ENCODE peak calls at places on chromosomes 11 and 22, in ten cellular contexts. One of them, this sample, is unnamed.

GRCh38 chr11:91220476-91221202 is 997.8 kb upstream of the CHORDC1 start:
- DNase-seq in CD4-positive, alpha-beta T cell: no peak
- DNase-seq in PC-9: no peak
- DNase-seq in AG04450: no peak
- DNase-seq in kidney: no peak
- DNase-seq in psoas muscle: no peak
- DNase-seq in mammary epithelial cell: peak
- DNase-seq in left ventricle myocardium inferior: no peak
- DNase-seq in stomach: no peak
- DNase-seq in RWPE2: no peak
- DNase-seq in this sample: no peak

GRCh38 chr11:16739326-16739875 is 954 bp downstream of the C11orf58 start:
- DNase-seq in CD4-positive, alpha-beta T cell: peak
- DNase-seq in PC-9: no peak
- DNase-seq in AG04450: no peak
- DNase-seq in kidney: no peak
- DNase-seq in psoas muscle: no peak
- DNase-seq in mammary epithelial cell: peak
- DNase-seq in left ventricle myocardium inferior: no peak
- DNase-seq in stomach: no peak
- DNase-seq in RWPE2: no peak
- DNase-seq in this sample: no peak

GRCh38 chr11:92826136-92826535 is 143.3 kb upstream of the MTNR1B start:
- DNase-seq in CD4-positive, alpha-beta T cell: no peak
- DNase-seq in PC-9: peak
- DNase-seq in AG04450: no peak
- DNase-seq in kidney: no peak
- DNase-seq in psoas muscle: no peak
- DNase-seq in mammary epithelial cell: peak
- DNase-seq in left ventricle myocardium inferior: no peak
- DNase-seq in stomach: no peak
- DNase-seq in RWPE2: no peak
- DNase-seq in this sample: no peak

GRCh38 chr11:83115551-83115950 is 41.4 kb upstream of the PCF11 start:
- DNase-seq in CD4-positive, alpha-beta T cell: no peak
- DNase-seq in PC-9: no peak
- DNase-seq in AG04450: no peak
- DNase-seq in kidney: no peak
- DNase-seq in psoas muscle: no peak
- DNase-seq in mammary epithelial cell: no peak
- DNase-seq in left ventricle myocardium inferior: no peak
- DNase-seq in stomach: no peak
- DNase-seq in RWPE2: no peak
- DNase-seq in this sample: no peak

GRCh38 chr11:78884761-78885160 is 310.1 kb upstream of the NARS2 start:
- DNase-seq in CD4-positive, alpha-beta T cell: no peak
- DNase-seq in PC-9: no peak
- DNase-seq in AG04450: no peak
- DNase-seq in kidney: no peak
- DNase-seq in psoas muscle: no peak
- DNase-seq in mammary epithelial cell: no peak
- DNase-seq in left ventricle myocardium inferior: no peak
- DNase-seq in stomach: no peak
- DNase-seq in RWPE2: no peak
- DNase-seq in this sample: no peak

GRCh38 chr22:45200230-45200629 is 36.5 kb downstream of the NUP50 start:
- DNase-seq in CD4-positive, alpha-beta T cell: no peak
- DNase-seq in PC-9: no peak
- DNase-seq in AG04450: no peak
- DNase-seq in kidney: no peak
- DNase-seq in psoas muscle: no peak
- DNase-seq in mammary epithelial cell: no peak
- DNase-seq in left ventricle myocardium inferior: no peak
- DNase-seq in stomach: no peak
- DNase-seq in RWPE2: no peak
- DNase-seq in this sample: no peak

GRCh38 chr22:25754527-25755202 is 12.7 kb downstream of the MYO18B start:
- DNase-seq in CD4-positive, alpha-beta T cell: no peak
- DNase-seq in PC-9: no peak
- DNase-seq in AG04450: peak
- DNase-seq in kidney: no peak
- DNase-seq in psoas muscle: peak
- DNase-seq in mammary epithelial cell: no peak
- DNase-seq in left ventricle myocardium inferior: peak
- DNase-seq in stomach: no peak
- DNase-seq in RWPE2: no peak
- DNase-seq in this sample: no peak

GRCh38 chr11:17979770-17980371 is 33.0 kb downstream of the SERGEF start:
- DNase-seq in CD4-positive, alpha-beta T cell: peak
- DNase-seq in PC-9: no peak
- DNase-seq in AG04450: no peak
- DNase-seq in kidney: no peak
- DNase-seq in psoas muscle: no peak
- DNase-seq in mammary epithelial cell: no peak
- DNase-seq in left ventricle myocardium inferior: no peak
- DNase-seq in stomach: peak
- DNase-seq in RWPE2: no peak
- DNase-seq in this sample: no peak

GRCh38 chr11:7673724-7674434 is 579 bp upstream of the CYB5R2 start:
- DNase-seq in CD4-positive, alpha-beta T cell: no peak
- DNase-seq in PC-9: no peak
- DNase-seq in AG04450: no peak
- DNase-seq in kidney: peak
- DNase-seq in psoas muscle: peak
- DNase-seq in mammary epithelial cell: no peak
- DNase-seq in left ventricle myocardium inferior: no peak
- DNase-seq in stomach: peak
- DNase-seq in RWPE2: no peak
- DNase-seq in this sample: no peak

GRCh38 chr11:70132641-70133040 is 54.5 kb downstream of the ANO1 start:
- DNase-seq in CD4-positive, alpha-beta T cell: no peak
- DNase-seq in PC-9: no peak
- DNase-seq in AG04450: no peak
- DNase-seq in kidney: no peak
- DNase-seq in psoas muscle: no peak
- DNase-seq in mammary epithelial cell: no peak
- DNase-seq in left ventricle myocardium inferior: no peak
- DNase-seq in stomach: no peak
- DNase-seq in RWPE2: no peak
- DNase-seq in this sample: no peak

GRCh38 chr11:122933434-122933833 is 48.2 kb downstream of the BSX start:
- DNase-seq in CD4-positive, alpha-beta T cell: no peak
- DNase-seq in PC-9: no peak
- DNase-seq in AG04450: no peak
- DNase-seq in kidney: no peak
- DNase-seq in psoas muscle: no peak
- DNase-seq in mammary epithelial cell: no peak
- DNase-seq in left ventricle myocardium inferior: no peak
- DNase-seq in stomach: no peak
- DNase-seq in RWPE2: no peak
- DNase-seq in this sample: no peak

GRCh38 chr11:2586091-2586792 is 113.6 kb downstream of the KCNQ1OT1 start:
- DNase-seq in CD4-positive, alpha-beta T cell: no peak
- DNase-seq in PC-9: no peak
- DNase-seq in AG04450: no peak
- DNase-seq in kidney: peak
- DNase-seq in psoas muscle: peak
- DNase-seq in mammary epithelial cell: no peak
- DNase-seq in left ventricle myocardium inferior: peak
- DNase-seq in stomach: peak
- DNase-seq in RWPE2: no peak
- DNase-seq in this sample: no peak

GRCh38 chr22:27387561-27387960 is 414.0 kb downstream of the MN1 start:
- DNase-seq in CD4-positive, alpha-beta T cell: no peak
- DNase-seq in PC-9: no peak
- DNase-seq in AG04450: no peak
- DNase-seq in kidney: no peak
- DNase-seq in psoas muscle: no peak
- DNase-seq in mammary epithelial cell: no peak
- DNase-seq in left ventricle myocardium inferior: no peak
- DNase-seq in stomach: no peak
- DNase-seq in RWPE2: no peak
- DNase-seq in this sample: no peak

GRCh38 chr11:34706709-34707461 is 86.0 kb downstream of the EHF start:
- DNase-seq in CD4-positive, alpha-beta T cell: no peak
- DNase-seq in PC-9: peak
- DNase-seq in AG04450: no peak
- DNase-seq in kidney: no peak
- DNase-seq in psoas muscle: no peak
- DNase-seq in mammary epithelial cell: peak
- DNase-seq in left ventricle myocardium inferior: no peak
- DNase-seq in stomach: no peak
- DNase-seq in RWPE2: no peak
- DNase-seq in this sample: no peak

DNA sequence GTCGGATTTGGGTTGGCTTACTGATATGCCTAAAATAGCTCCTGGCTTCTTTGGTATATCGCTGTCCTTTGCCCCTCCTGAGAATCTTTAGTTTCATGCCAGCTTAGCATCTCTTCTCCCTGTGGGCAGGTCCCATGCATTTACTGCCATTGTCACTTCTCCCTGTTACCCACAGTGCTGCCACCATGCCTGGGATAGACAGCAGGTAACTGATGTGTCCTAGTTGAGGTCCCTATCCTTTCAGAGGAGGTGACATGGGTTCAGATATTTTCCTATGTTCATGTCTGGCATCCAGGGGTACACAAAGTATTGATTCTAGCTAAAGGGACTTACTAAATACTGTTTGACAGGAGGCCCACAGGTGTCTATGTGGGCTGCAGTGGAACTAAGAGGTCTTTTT is 8.3 kb downstream of the TIMP3 start:
- DNase-seq in CD4-positive, alpha-beta T cell: no peak
- DNase-seq in PC-9: no peak
- DNase-seq in AG04450: no peak
- DNase-seq in kidney: no peak
- DNase-seq in psoas muscle: no peak
- DNase-seq in mammary epithelial cell: no peak
- DNase-seq in left ventricle myocardium inferior: no peak
- DNase-seq in stomach: no peak
- DNase-seq in RWPE2: no peak
- DNase-seq in this sample: no peak
- H3K27ac ChIP-seq in CD4-positive, alpha-beta T cell: no peak
- H3K27ac ChIP-seq in PC-9: peak
- H3K27ac ChIP-seq in AG04450: no peak
- H3K27ac ChIP-seq in kidney: no peak
- H3K27ac ChIP-seq in psoas muscle: peak
- H3K27ac ChIP-seq in mammary epithelial cell: no peak
- H3K27ac ChIP-seq in left ventricle myocardium inferior: peak
- H3K27ac ChIP-seq in stomach: peak
- H3K27ac ChIP-seq in RWPE2: peak
- H3K27ac ChIP-seq in this sample: no peak

GRCh38 chr11:96390403-96390830 is 604 bp downstream of the JRKL start:
- DNase-seq in CD4-positive, alpha-beta T cell: no peak
- DNase-seq in PC-9: no peak
- DNase-seq in AG04450: no peak
- DNase-seq in kidney: no peak
- DNase-seq in psoas muscle: no peak
- DNase-seq in mammary epithelial cell: no peak
- DNase-seq in left ventricle myocardium inferior: no peak
- DNase-seq in stomach: no peak
- DNase-seq in RWPE2: no peak
- DNase-seq in this sample: no peak
- H3K27ac ChIP-seq in CD4-positive, alpha-beta T cell: peak
- H3K27ac ChIP-seq in PC-9: peak
- H3K27ac ChIP-seq in AG04450: peak
- H3K27ac ChIP-seq in kidney: peak
- H3K27ac ChIP-seq in psoas muscle: peak
- H3K27ac ChIP-seq in mammary epithelial cell: peak
- H3K27ac ChIP-seq in left ventricle myocardium inferior: peak
- H3K27ac ChIP-seq in stomach: peak
- H3K27ac ChIP-seq in RWPE2: peak
- H3K27ac ChIP-seq in this sample: no peak

GRCh38 chr11:119048644-119049043 is 8.4 kb downstream of the HYOU1 start:
- DNase-seq in CD4-positive, alpha-beta T cell: no peak
- DNase-seq in PC-9: no peak
- DNase-seq in AG04450: no peak
- DNase-seq in kidney: no peak
- DNase-seq in psoas muscle: no peak
- DNase-seq in mammary epithelial cell: no peak
- DNase-seq in left ventricle myocardium inferior: no peak
- DNase-seq in stomach: no peak
- DNase-seq in RWPE2: no peak
- DNase-seq in this sample: no peak

GRCh38 chr11:119054418-119054817 is 2.6 kb downstream of the HYOU1 start:
- DNase-seq in CD4-positive, alpha-beta T cell: no peak
- DNase-seq in PC-9: no peak
- DNase-seq in AG04450: no peak
- DNase-seq in kidney: peak
- DNase-seq in psoas muscle: no peak
- DNase-seq in mammary epithelial cell: no peak
- DNase-seq in left ventricle myocardium inferior: no peak
- DNase-seq in stomach: no peak
- DNase-seq in RWPE2: no peak
- DNase-seq in this sample: no peak

GRCh38 chr11:119049081-119049480 is 7.9 kb downstream of the HYOU1 start:
- DNase-seq in CD4-positive, alpha-beta T cell: no peak
- DNase-seq in PC-9: no peak
- DNase-seq in AG04450: no peak
- DNase-seq in kidney: peak
- DNase-seq in psoas muscle: no peak
- DNase-seq in mammary epithelial cell: no peak
- DNase-seq in left ventricle myocardium inferior: no peak
- DNase-seq in stomach: no peak
- DNase-seq in RWPE2: no peak
- DNase-seq in this sample: no peak

GRCh38 chr11:119052163-119052814 is 4.7 kb downstream of the HYOU1 start:
- DNase-seq in CD4-positive, alpha-beta T cell: no peak
- DNase-seq in PC-9: no peak
- DNase-seq in AG04450: no peak
- DNase-seq in kidney: peak
- DNase-seq in psoas muscle: no peak
- DNase-seq in mammary epithelial cell: peak
- DNase-seq in left ventricle myocardium inferior: no peak
- DNase-seq in stomach: no peak
- DNase-seq in RWPE2: no peak
- DNase-seq in this sample: no peak

GRCh38 chr11:119051440-119052162 is 5.4 kb downstream of the HYOU1 start:
- DNase-seq in CD4-positive, alpha-beta T cell: no peak
- DNase-seq in PC-9: no peak
- DNase-seq in AG04450: no peak
- DNase-seq in kidney: peak
- DNase-seq in psoas muscle: no peak
- DNase-seq in mammary epithelial cell: no peak
- DNase-seq in left ventricle myocardium inferior: no peak
- DNase-seq in stomach: no peak
- DNase-seq in RWPE2: no peak
- DNase-seq in this sample: peak
- H3K27ac ChIP-seq in CD4-positive, alpha-beta T cell: no peak
- H3K27ac ChIP-seq in PC-9: no peak
- H3K27ac ChIP-seq in AG04450: no peak
- H3K27ac ChIP-seq in kidney: no peak
- H3K27ac ChIP-seq in psoas muscle: no peak
- H3K27ac ChIP-seq in mammary epithelial cell: no peak
- H3K27ac ChIP-seq in left ventricle myocardium inferior: no peak
- H3K27ac ChIP-seq in stomach: no peak
- H3K27ac ChIP-seq in RWPE2: no peak
- H3K27ac ChIP-seq in this sample: no peak

GRCh38 chr11:112132737-112133136 is 31.2 kb downstream of the IL18 start:
- DNase-seq in CD4-positive, alpha-beta T cell: no peak
- DNase-seq in PC-9: no peak
- DNase-seq in AG04450: no peak
- DNase-seq in kidney: no peak
- DNase-seq in psoas muscle: no peak
- DNase-seq in mammary epithelial cell: no peak
- DNase-seq in left ventricle myocardium inferior: no peak
- DNase-seq in stomach: no peak
- DNase-seq in RWPE2: no peak
- DNase-seq in this sample: no peak
- H3K27ac ChIP-seq in CD4-positive, alpha-beta T cell: no peak
- H3K27ac ChIP-seq in PC-9: no peak
- H3K27ac ChIP-seq in AG04450: no peak
- H3K27ac ChIP-seq in kidney: no peak
- H3K27ac ChIP-seq in psoas muscle: no peak
- H3K27ac ChIP-seq in mammary epithelial cell: no peak
- H3K27ac ChIP-seq in left ventricle myocardium inferior: no peak
- H3K27ac ChIP-seq in stomach: no peak
- H3K27ac ChIP-seq in RWPE2: no peak
- H3K27ac ChIP-seq in this sample: no peak

This sample was measured in caudate nucleus.